ENCODE peak calls at places on chromosomes 7 and 10, in four cellular contexts. L, U, N and I are unnamed samples.
A peak's percentile ranks its signal among the peaks of the same experiment; 100 is the strongest.

GRCh38 chr7:140170375-140170774 is 6.4 kb downstream of the KDM7A start:
- DNase-seq in L (no peak), U (no peak), N (no peak), I (no peak)

GRCh38 chr10:107814865-107815487 is 650.5 kb upstream of the SORCS1 start:
- DNase-seq in L (no peak), U (peak; percentile 14), N (peak; percentile 82), I (peak; percentile 72)

GRCh38 chr7:22697897-22698645 is 28.9 kb upstream of the IL6 start:
- DNase-seq in L (no peak), U (no peak), N (no peak), I (no peak)

GRCh38 chr10:21399392-21400015 is 126.0 kb downstream of the SKIDA1 start:
- DNase-seq in L (peak; percentile 68), U (no peak), N (no peak), I (no peak)

GRCh38 chr10:79202188-79203013 is 133.6 kb downstream of the ZMIZ1 start:
- DNase-seq in L (peak; percentile 53), U (no peak), N (peak; percentile 71), I (no peak)

GRCh38 chr10:29714096-29714874 is 79.5 kb upstream of the SVIL start:
- DNase-seq in L (peak; percentile 73), U (no peak), N (no peak), I (no peak)

GRCh38 chr7:82506702-82507101 is 63.1 kb upstream of the CACNA2D1 start:
- DNase-seq in L (peak; percentile 56), U (no peak), N (no peak), I (no peak)

GRCh38 chr10:3948843-3949242 is 163.8 kb upstream of the KLF6 start:
- DNase-seq in L (peak; percentile 45), U (no peak), N (no peak), I (no peak)

GRCh38 chr7:2564970-2565546 is 6.3 kb downstream of the IQCE start:
- DNase-seq in L (no peak), U (no peak), N (no peak), I (no peak)

GRCh38 chr7:91411062-91411461 is 146.8 kb downstream of the FZD1 start:
- DNase-seq in L (no peak), U (no peak), N (no peak), I (no peak)

GRCh38 chr7:149753370-149754233 is 19.8 kb downstream of the ZNF467 start:
- DNase-seq in L (peak; percentile 64), U (no peak), N (peak; percentile 69), I (no peak)

GRCh38 chr10:50577681-50578350 is 45.9 kb downstream of the SGMS1 start:
- DNase-seq in L (peak; percentile 34), U (no peak), N (no peak), I (peak; percentile 30)

GRCh38 chr10:49185213-49185612 is 3.0 kb downstream of the TMEM273 start:
- DNase-seq in L (no peak), U (no peak), N (no peak), I (no peak)

GRCh38 chr10:24385776-24386175 is 176.8 kb downstream of the KIAA1217 start:
- DNase-seq in L (no peak), U (no peak), N (no peak), I (no peak)

GRCh38 chr10:77383861-77384553 is 253.6 kb downstream of the KCNMA1 start:
- DNase-seq in L (no peak), U (no peak), N (peak; percentile 53), I (no peak)

GRCh38 chr7:112453505-112454171 is 3.4 kb downstream of the IFRD1 start:
- DNase-seq in L (no peak), U (no peak), N (no peak), I (no peak)

GRCh38 chr7:84142726-84143125 is 51.9 kb downstream of the SEMA3A start:
- DNase-seq in L (no peak), U (no peak), N (no peak), I (no peak)

GRCh38 chr10:75395955-75396860 is 5.4 kb downstream of the ZNF503 start:
- DNase-seq in L (no peak), U (peak; percentile 53), N (peak; percentile 60), I (no peak)

GRCh38 chr10:124962421-124962820 is 20.5 kb downstream of the ZRANB1 start:
- DNase-seq in L (no peak), U (no peak), N (no peak), I (no peak)

GRCh38 chr7:116571037-116571436 is 46.2 kb downstream of the CAV1 start:
- DNase-seq in L (peak; percentile 71), U (no peak), N (no peak), I (no peak)

GRCh38 chr10:4034907-4035581 is 250.0 kb upstream of the KLF6 start:
- DNase-seq in L (peak; percentile 18), U (no peak), N (no peak), I (no peak)

GRCh38 chr10:37831495-37832333 is 25.7 kb downstream of the ZNF248 start:
- DNase-seq in L (no peak), U (no peak), N (no peak), I (no peak)

GRCh38 chr7:37359662-37360444 is 88.8 kb downstream of the ELMO1 start:
- DNase-seq in L (peak; percentile 29), U (no peak), N (no peak), I (no peak)

GRCh38 chr10:69630651-69631400 is 779 bp downstream of the FAM241B start:
- DNase-seq in L (no peak), U (no peak), N (no peak), I (no peak)

GRCh38 chr7:99008181-99008631 is 129.9 kb downstream of the TRRAP start:
- DNase-seq in L (no peak), U (no peak), N (no peak), I (no peak)

GRCh38 chr10:106577266-106577665 is 587.2 kb downstream of the SORCS1 start:
- DNase-seq in L (no peak), U (no peak), N (peak; percentile 4), I (no peak)

GRCh38 chr10:3538291-3538849 is 246.6 kb downstream of the KLF6 start:
- DNase-seq in L (peak; percentile 17), U (no peak), N (no peak), I (no peak)

GRCh38 chr7:157597562-157597961 is 260.8 kb downstream of the DNAJB6 start:
- DNase-seq in L (no peak), U (no peak), N (no peak), I (no peak)

GRCh38 chr7:1579481-1580421 is 9.9 kb upstream of the PSMG3 start:
- DNase-seq in L (peak; percentile 82), U (peak; percentile 78), N (peak; percentile 86), I (no peak)

GRCh38 chr7:22372863-22373262 is 15.9 kb upstream of the RAPGEF5 start:
- DNase-seq in L (no peak), U (no peak), N (no peak), I (no peak)

GRCh38 chr7:50466815-50467569 is 16.8 kb upstream of the FIGNL1 start:
- DNase-seq in L (no peak), U (no peak), N (no peak), I (no peak)

GRCh38 chr7:104845541-104845940 is 168.5 kb upstream of the KMT2E start:
- DNase-seq in L (no peak), U (no peak), N (no peak), I (no peak)

GRCh38 chr10:132886211-132887099 is 55.9 kb downstream of the CFAP46 start:
- DNase-seq in L (peak; percentile 42), U (no peak), N (no peak), I (peak; percentile 3)

GRCh38 chr10:6493521-6494451 is 86.3 kb downstream of the PRKCQ start:
- DNase-seq in L (peak; percentile 39), U (no peak), N (no peak), I (no peak)

GRCh38 chr7:148214101-148214500 is 376.5 kb upstream of the C7orf33 start:
- DNase-seq in L (no peak), U (no peak), N (no peak), I (no peak)

GRCh38 chr7:148535227-148535626 is 55.3 kb upstream of the C7orf33 start:
- DNase-seq in L (peak; percentile 31), U (no peak), N (no peak), I (no peak)

GRCh38 chr7:1268866-1269265 is 36.2 kb downstream of the UNCX start:
- DNase-seq in L (no peak), U (no peak), N (no peak), I (no peak)

GRCh38 chr7:137846588-137847417 is at the start of gene DGKI:
- DNase-seq in L (peak; percentile 30), U (peak; percentile 24), N (peak; percentile 82), I (no peak)

GRCh38 chr10:92891885-92892705 is 43.8 kb downstream of the EXOC6 start:
- DNase-seq in L (peak; percentile 91), U (peak; percentile 22), N (no peak), I (no peak)